ENCODE peak calls at places on chromosomes 1 and 21, in nine cellular contexts. U is fibroblast of the aortic adventitia, I is GM23338, E is cerebellar cortex, B is progenitor cell of endocrine pancreas, M is cerebellum, A is fibroblast of lung, T is mucosa of descending colon, P is NCI-H345. H is an unnamed sample.

GRCh38 chr1:232227171-232227740 is 402.7 kb downstream of the SIPA1L2 start:
- DNase-seq in T (no peak), M (no peak), P (peak), U (no peak), E (no peak), A (no peak), I (peak), B (no peak), H (no peak)

GRCh38 chr21:45450741-45451740 is 46.1 kb downstream of the COL18A1 start:
- DNase-seq in E (peak), P (no peak), I (no peak), A (peak), B (no peak), M (peak), T (peak), U (no peak), H (no peak)

GRCh38 chr1:220160027-220160426 is 66.1 kb downstream of the IARS2 start:
- DNase-seq in I (no peak), A (no peak), U (peak), E (no peak), M (no peak), B (no peak), P (no peak), T (no peak), H (no peak)

GRCh38 chr1:182588460-182589396 is at the start of gene RNASEL:
- DNase-seq in M (peak), P (no peak), T (peak), U (peak), I (peak), B (peak), A (peak), E (peak), H (no peak)

GRCh38 chr1:244161111-244161510 is 110.0 kb downstream of the ZBTB18 start:
- DNase-seq in A (no peak), E (no peak), U (no peak), T (no peak), P (no peak), B (no peak), I (no peak), M (no peak), H (no peak)

GRCh38 chr1:102941364-102941947 is 166.9 kb downstream of the COL11A1 start:
- DNase-seq in U (no peak), T (no peak), E (peak), A (no peak), M (no peak), P (no peak), I (peak), B (no peak), H (no peak)

GRCh38 chr1:176448340-176448739 is 14.6 kb upstream of the PAPPA2 start:
- DNase-seq in U (no peak), E (no peak), I (no peak), M (no peak), A (no peak), P (peak), T (no peak), B (no peak), H (no peak)

GRCh38 chr1:198701766-198702539 is 63.1 kb downstream of the PTPRC start:
- DNase-seq in I (peak), A (no peak), P (peak), E (no peak), U (no peak), B (no peak), T (no peak), M (no peak), H (no peak)

GRCh38 chr1:151510957-151511635 is at the start of gene CGN:
- DNase-seq in M (peak), A (peak), U (peak), B (peak), T (peak), P (peak), E (peak), I (peak), H (peak)

GRCh38 chr1:18800258-18800657 is 59.2 kb downstream of the TAS1R2 start:
- DNase-seq in B (no peak), M (no peak), A (no peak), T (no peak), U (no peak), P (no peak), I (no peak), E (no peak), H (no peak)

GRCh38 chr1:226634156-226634588 is 85.6 kb downstream of the STUM start:
- DNase-seq in M (peak), P (peak), E (peak), B (peak), A (peak), U (peak), T (peak), I (peak), H (no peak)

GRCh38 chr1:115198938-115199337 is 109.6 kb upstream of the TSPAN2 start:
- DNase-seq in E (no peak), B (no peak), I (no peak), A (peak), T (no peak), M (no peak), U (peak), P (no peak), H (no peak)